ENCODE peak calls at places on chromosomes 11 and 22, in ten cellular contexts. One of them, this sample, is unnamed.

GRCh38 chr22:45159652-45160462 is 3.9 kb upstream of the NUP50 start:
- DNase-seq in kidney epithelial cell: no peak
- DNase-seq in mammary epithelial cell: no peak
- DNase-seq in Peyer's patch: no peak
- DNase-seq in PC-3: peak; percentile 23
- DNase-seq in ovary: no peak
- DNase-seq in K562: no peak
- DNase-seq in heart left ventricle: no peak
- DNase-seq in cardiac muscle cell: peak; percentile 68
- DNase-seq in fibroblast of lung: no peak
- DNase-seq in this sample: no peak

GRCh38 chr11:9821008-9821752 is 157.3 kb downstream of the SWAP70 start:
- DNase-seq in kidney epithelial cell: no peak
- DNase-seq in mammary epithelial cell: no peak
- DNase-seq in Peyer's patch: no peak
- DNase-seq in PC-3: peak; percentile 36
- DNase-seq in ovary: no peak
- DNase-seq in K562: no peak
- DNase-seq in heart left ventricle: no peak
- DNase-seq in cardiac muscle cell: no peak
- DNase-seq in fibroblast of lung: no peak
- DNase-seq in this sample: no peak

GRCh38 chr22:49368976-49369725 is 458.5 kb downstream of the BRD1 start:
- DNase-seq in kidney epithelial cell: no peak
- DNase-seq in mammary epithelial cell: no peak
- DNase-seq in Peyer's patch: peak; percentile 9
- DNase-seq in PC-3: no peak
- DNase-seq in ovary: no peak
- DNase-seq in K562: peak; percentile 55
- DNase-seq in heart left ventricle: no peak
- DNase-seq in cardiac muscle cell: no peak
- DNase-seq in fibroblast of lung: no peak
- DNase-seq in this sample: peak; percentile 59

GRCh38 chr11:1963864-1964263 is 16.7 kb downstream of the MRPL23 start:
- DNase-seq in kidney epithelial cell: no peak
- DNase-seq in mammary epithelial cell: no peak
- DNase-seq in Peyer's patch: no peak
- DNase-seq in PC-3: no peak
- DNase-seq in ovary: no peak
- DNase-seq in K562: no peak
- DNase-seq in heart left ventricle: no peak
- DNase-seq in cardiac muscle cell: no peak
- DNase-seq in fibroblast of lung: no peak
- DNase-seq in this sample: no peak

GRCh38 chr11:12137005-12137690 is 26.8 kb downstream of the MICAL2 start:
- DNase-seq in kidney epithelial cell: no peak
- DNase-seq in mammary epithelial cell: peak; percentile 64
- DNase-seq in Peyer's patch: no peak
- DNase-seq in PC-3: no peak
- DNase-seq in ovary: no peak
- DNase-seq in K562: no peak
- DNase-seq in heart left ventricle: no peak
- DNase-seq in cardiac muscle cell: no peak
- DNase-seq in fibroblast of lung: no peak
- DNase-seq in this sample: no peak

GRCh38 chr11:95680169-95680929 is 109.2 kb downstream of the FAM76B start:
- DNase-seq in kidney epithelial cell: peak; percentile 12
- DNase-seq in mammary epithelial cell: peak; percentile 21
- DNase-seq in Peyer's patch: no peak
- DNase-seq in PC-3: peak; percentile 19
- DNase-seq in ovary: no peak
- DNase-seq in K562: no peak
- DNase-seq in heart left ventricle: no peak
- DNase-seq in cardiac muscle cell: peak; percentile 86
- DNase-seq in fibroblast of lung: peak; percentile 91
- DNase-seq in this sample: no peak

GRCh38 chr11:86687083-86687799 is 14.8 kb upstream of the ME3 start:
- DNase-seq in kidney epithelial cell: no peak
- DNase-seq in mammary epithelial cell: no peak
- DNase-seq in Peyer's patch: no peak
- DNase-seq in PC-3: no peak
- DNase-seq in ovary: no peak
- DNase-seq in K562: no peak
- DNase-seq in heart left ventricle: peak; percentile 27
- DNase-seq in cardiac muscle cell: no peak
- DNase-seq in fibroblast of lung: no peak
- DNase-seq in this sample: no peak

GRCh38 chr11:77173494-77173893 is 45.4 kb downstream of the MYO7A start:
- DNase-seq in kidney epithelial cell: no peak
- DNase-seq in mammary epithelial cell: no peak
- DNase-seq in Peyer's patch: no peak
- DNase-seq in PC-3: no peak
- DNase-seq in ovary: no peak
- DNase-seq in K562: no peak
- DNase-seq in heart left ventricle: no peak
- DNase-seq in cardiac muscle cell: no peak
- DNase-seq in fibroblast of lung: no peak
- DNase-seq in this sample: no peak

GRCh38 chr11:29780756-29781155 is 236.1 kb downstream of the KCNA4 start:
- DNase-seq in kidney epithelial cell: no peak
- DNase-seq in mammary epithelial cell: no peak
- DNase-seq in Peyer's patch: no peak
- DNase-seq in PC-3: no peak
- DNase-seq in ovary: no peak
- DNase-seq in K562: no peak
- DNase-seq in heart left ventricle: peak; percentile 14
- DNase-seq in cardiac muscle cell: no peak
- DNase-seq in fibroblast of lung: no peak
- DNase-seq in this sample: no peak

GRCh38 chr22:38802671-38803121 is 8.8 kb upstream of the DNAL4 start:
- DNase-seq in kidney epithelial cell: peak; percentile 86
- DNase-seq in mammary epithelial cell: peak; percentile 97
- DNase-seq in Peyer's patch: no peak
- DNase-seq in PC-3: peak; percentile 87
- DNase-seq in ovary: peak; percentile 61
- DNase-seq in K562: no peak
- DNase-seq in heart left ventricle: no peak
- DNase-seq in cardiac muscle cell: peak; percentile 95
- DNase-seq in fibroblast of lung: peak; percentile 96
- DNase-seq in this sample: peak; percentile 8

GRCh38 chr11:27213232-27213660 is 149.8 kb downstream of the CCDC34 start:
- DNase-seq in kidney epithelial cell: peak; percentile 39
- DNase-seq in mammary epithelial cell: peak; percentile 79
- DNase-seq in Peyer's patch: no peak
- DNase-seq in PC-3: peak; percentile 92
- DNase-seq in ovary: no peak
- DNase-seq in K562: no peak
- DNase-seq in heart left ventricle: no peak
- DNase-seq in cardiac muscle cell: peak; percentile 86
- DNase-seq in fibroblast of lung: peak; percentile 85
- DNase-seq in this sample: no peak

GRCh38 chr11:43130616-43131015 is 181.2 kb upstream of the API5 start:
- DNase-seq in kidney epithelial cell: no peak
- DNase-seq in mammary epithelial cell: no peak
- DNase-seq in Peyer's patch: no peak
- DNase-seq in PC-3: no peak
- DNase-seq in ovary: no peak
- DNase-seq in K562: no peak
- DNase-seq in heart left ventricle: no peak
- DNase-seq in cardiac muscle cell: no peak
- DNase-seq in fibroblast of lung: no peak
- DNase-seq in this sample: peak; percentile 36

GRCh38 chr11:78646564-78647185 is 72.0 kb upstream of the NARS2 start:
- DNase-seq in kidney epithelial cell: no peak
- DNase-seq in mammary epithelial cell: peak; percentile 68
- DNase-seq in Peyer's patch: peak; percentile 53
- DNase-seq in PC-3: peak; percentile 97
- DNase-seq in ovary: no peak
- DNase-seq in K562: peak; percentile 64
- DNase-seq in heart left ventricle: no peak
- DNase-seq in cardiac muscle cell: peak; percentile 53
- DNase-seq in fibroblast of lung: peak; percentile 49
- DNase-seq in this sample: peak; percentile 88

GRCh38 chr11:132453411-132453810 is 1078.9 kb downstream of the OPCML start:
- DNase-seq in kidney epithelial cell: no peak
- DNase-seq in mammary epithelial cell: no peak
- DNase-seq in Peyer's patch: no peak
- DNase-seq in PC-3: no peak
- DNase-seq in ovary: no peak
- DNase-seq in K562: no peak
- DNase-seq in heart left ventricle: no peak
- DNase-seq in cardiac muscle cell: no peak
- DNase-seq in fibroblast of lung: no peak
- DNase-seq in this sample: no peak

GRCh38 chr11:57001674-57002401 is 13.1 kb downstream of the OR5AK2 start:
- DNase-seq in kidney epithelial cell: no peak
- DNase-seq in mammary epithelial cell: peak; percentile 9
- DNase-seq in Peyer's patch: no peak
- DNase-seq in PC-3: peak; percentile 40
- DNase-seq in ovary: no peak
- DNase-seq in K562: peak; percentile 28
- DNase-seq in heart left ventricle: no peak
- DNase-seq in cardiac muscle cell: peak; percentile 14
- DNase-seq in fibroblast of lung: peak; percentile 5
- DNase-seq in this sample: no peak
- TF ChIP-seq CTCF in kidney epithelial cell: peak; percentile 17
- TF ChIP-seq CTCF in mammary epithelial cell: peak; percentile 48
- TF ChIP-seq CTCF in Peyer's patch: no peak
- TF ChIP-seq CTCF in PC-3: peak; percentile 84
- TF ChIP-seq CTCF in ovary: no peak
- TF ChIP-seq CTCF in K562: peak; percentile 55
- TF ChIP-seq CTCF in heart left ventricle: no peak
- TF ChIP-seq CTCF in cardiac muscle cell: peak; percentile 41
- TF ChIP-seq CTCF in fibroblast of lung: peak; percentile 35
- TF ChIP-seq CTCF in this sample: no peak

GRCh38 chr11:134173296-134173695 is 50.5 kb downstream of the NCAPD3 start:
- DNase-seq in kidney epithelial cell: no peak
- DNase-seq in mammary epithelial cell: no peak
- DNase-seq in Peyer's patch: no peak
- DNase-seq in PC-3: no peak
- DNase-seq in ovary: no peak
- DNase-seq in K562: no peak
- DNase-seq in heart left ventricle: no peak
- DNase-seq in cardiac muscle cell: no peak
- DNase-seq in fibroblast of lung: no peak
- DNase-seq in this sample: no peak

GRCh38 chr11:134170909-134171281 is 52.9 kb downstream of the NCAPD3 start:
- DNase-seq in kidney epithelial cell: no peak
- DNase-seq in mammary epithelial cell: no peak
- DNase-seq in Peyer's patch: no peak
- DNase-seq in PC-3: no peak
- DNase-seq in ovary: no peak
- DNase-seq in K562: no peak
- DNase-seq in heart left ventricle: no peak
- DNase-seq in cardiac muscle cell: peak; percentile 40
- DNase-seq in fibroblast of lung: peak; percentile 9
- DNase-seq in this sample: no peak

GRCh38 chr11:134170177-134170908 is 53.4 kb downstream of the NCAPD3 start:
- DNase-seq in kidney epithelial cell: no peak
- DNase-seq in mammary epithelial cell: no peak
- DNase-seq in Peyer's patch: no peak
- DNase-seq in PC-3: peak; percentile 10
- DNase-seq in ovary: no peak
- DNase-seq in K562: no peak
- DNase-seq in heart left ventricle: no peak
- DNase-seq in cardiac muscle cell: no peak
- DNase-seq in fibroblast of lung: no peak
- DNase-seq in this sample: no peak

GRCh38 chr11:134176284-134176683 is 47.5 kb downstream of the NCAPD3 start:
- DNase-seq in kidney epithelial cell: no peak
- DNase-seq in mammary epithelial cell: no peak
- DNase-seq in Peyer's patch: no peak
- DNase-seq in PC-3: no peak
- DNase-seq in ovary: no peak
- DNase-seq in K562: no peak
- DNase-seq in heart left ventricle: peak; percentile 30
- DNase-seq in cardiac muscle cell: no peak
- DNase-seq in fibroblast of lung: no peak
- DNase-seq in this sample: no peak

GRCh38 chr11:134171951-134172350 is 51.8 kb downstream of the NCAPD3 start:
- DNase-seq in kidney epithelial cell: no peak
- DNase-seq in mammary epithelial cell: no peak
- DNase-seq in Peyer's patch: no peak
- DNase-seq in PC-3: no peak
- DNase-seq in ovary: no peak
- DNase-seq in K562: no peak
- DNase-seq in heart left ventricle: no peak
- DNase-seq in cardiac muscle cell: no peak
- DNase-seq in fibroblast of lung: no peak
- DNase-seq in this sample: no peak
- H3K36me3 ChIP-seq in kidney epithelial cell: peaks cover 1% of the 10 kb centered on the region
- H3K36me3 ChIP-seq in mammary epithelial cell: peaks cover 21% of the 10 kb centered on the region
- H3K36me3 ChIP-seq in Peyer's patch: no peaks in the 10 kb centered on the region
- H3K36me3 ChIP-seq in PC-3: peaks cover 59% of the 10 kb centered on the region
- H3K36me3 ChIP-seq in ovary: no peaks in the 10 kb centered on the region
- H3K36me3 ChIP-seq in K562: peaks cover 91% of the 10 kb centered on the region
- H3K36me3 ChIP-seq in heart left ventricle: peaks cover 51% of the 10 kb centered on the region
- H3K36me3 ChIP-seq in cardiac muscle cell: peaks cover 22% of the 10 kb centered on the region
- H3K36me3 ChIP-seq in fibroblast of lung: peaks cover 5% of the 10 kb centered on the region
- H3K36me3 ChIP-seq in this sample: peaks cover 9% of the 10 kb centered on the region

DNA sequence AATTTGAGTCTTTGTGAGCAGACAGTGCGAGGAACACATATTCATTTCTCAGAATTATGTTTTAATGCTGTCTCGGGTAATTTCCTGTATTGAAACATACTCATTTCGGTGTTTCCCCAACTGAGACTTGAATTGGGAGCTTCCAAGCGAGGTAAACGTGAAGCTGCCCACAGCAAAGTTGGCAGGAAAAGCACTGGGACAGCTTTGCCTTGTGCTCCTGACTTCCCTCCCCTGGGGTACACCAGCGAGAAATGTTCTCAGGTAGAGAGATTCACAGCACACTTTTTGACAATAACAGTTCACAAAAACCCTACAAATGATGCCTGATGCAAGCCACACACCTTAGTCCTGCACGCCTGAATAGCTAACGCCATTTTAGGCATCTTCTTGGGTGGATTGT is 3.1 kb downstream of the HTR3B start:
- DNase-seq in kidney epithelial cell: no peak
- DNase-seq in mammary epithelial cell: no peak
- DNase-seq in Peyer's patch: no peak
- DNase-seq in PC-3: no peak
- DNase-seq in ovary: no peak
- DNase-seq in K562: no peak
- DNase-seq in heart left ventricle: no peak
- DNase-seq in cardiac muscle cell: no peak
- DNase-seq in fibroblast of lung: no peak
- DNase-seq in this sample: no peak
- H3K4me3 ChIP-seq in kidney epithelial cell: no peak overlapping the region
- H3K4me3 ChIP-seq in mammary epithelial cell: no peak overlapping the region
- H3K4me3 ChIP-seq in Peyer's patch: no peak overlapping the region
- H3K4me3 ChIP-seq in PC-3: no peak overlapping the region
- H3K4me3 ChIP-seq in ovary: no peak overlapping the region
- H3K4me3 ChIP-seq in K562: no peak overlapping the region
- H3K4me3 ChIP-seq in heart left ventricle: no peak overlapping the region
- H3K4me3 ChIP-seq in cardiac muscle cell: no peak overlapping the region
- H3K4me3 ChIP-seq in fibroblast of lung: no peak overlapping the region
- H3K4me3 ChIP-seq in this sample: no peak overlapping the region

DNA sequence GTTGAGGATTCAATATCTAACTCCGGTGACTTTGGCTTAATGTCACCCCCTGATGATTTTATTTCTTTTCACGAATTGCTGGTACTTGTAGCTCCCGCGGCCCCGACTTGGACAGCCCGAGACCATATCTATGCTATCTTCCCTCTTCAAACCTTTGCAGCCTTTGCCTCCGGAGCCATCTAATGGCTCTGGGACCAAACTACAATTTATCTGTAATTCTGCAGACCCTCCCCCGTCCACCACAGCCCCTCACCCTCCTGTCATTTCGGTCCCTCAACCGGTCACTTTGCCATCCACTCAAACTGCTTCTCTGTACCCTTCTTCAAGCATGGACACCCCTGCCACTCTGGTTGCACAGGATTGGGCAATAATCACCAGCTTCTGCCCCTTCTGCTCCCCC is 25.7 kb upstream of the ALDH3B2 start:
- DNase-seq in kidney epithelial cell: no peak
- DNase-seq in mammary epithelial cell: no peak
- DNase-seq in Peyer's patch: no peak
- DNase-seq in PC-3: no peak
- DNase-seq in ovary: no peak
- DNase-seq in K562: no peak
- DNase-seq in heart left ventricle: no peak
- DNase-seq in cardiac muscle cell: no peak
- DNase-seq in fibroblast of lung: no peak
- DNase-seq in this sample: no peak
- TF ChIP-seq CTCF in kidney epithelial cell: no peak
- TF ChIP-seq CTCF in mammary epithelial cell: no peak
- TF ChIP-seq CTCF in Peyer's patch: no peak
- TF ChIP-seq CTCF in PC-3: peak; percentile 25
- TF ChIP-seq CTCF in ovary: no peak
- TF ChIP-seq CTCF in K562: peak; percentile 13
- TF ChIP-seq CTCF in heart left ventricle: no peak
- TF ChIP-seq CTCF in cardiac muscle cell: no peak
- TF ChIP-seq CTCF in fibroblast of lung: no peak
- TF ChIP-seq CTCF in this sample: no peak